ENCODE peak calls at places on chromosome 13, in four cellular contexts. One of them, this sample, is unnamed.

GRCh38 chr13:20546559-20546958 is 20.4 kb upstream of the IFT88 start:
- DNase-seq in GM12891: no peak
- DNase-seq in GM12878: no peak
- DNase-seq in K562: no peak
- DNase-seq in this sample: peak

GRCh38 chr13:44273991-44274810 is 99.4 kb upstream of the SERP2 start:
- DNase-seq in K562: no peak
- DNase-seq in GM12878: no peak
- DNase-seq in GM12891: peak
- DNase-seq in this sample: no peak

GRCh38 chr13:104085611-104086010 is 1019.4 kb upstream of the SLC10A2 start:
- DNase-seq in GM12878: no peak
- DNase-seq in GM12891: no peak
- DNase-seq in K562: no peak
- DNase-seq in this sample: no peak

GRCh38 chr13:35917252-35917941 is 213.8 kb downstream of the DCLK1 start:
- DNase-seq in K562: no peak
- DNase-seq in GM12878: no peak
- DNase-seq in GM12891: no peak
- DNase-seq in this sample: no peak

GRCh38 chr13:109783815-109784589 is 2.4 kb downstream of the IRS2 start:
- DNase-seq in GM12891: no peak
- DNase-seq in GM12878: no peak
- DNase-seq in K562: no peak
- DNase-seq in this sample: no peak

GRCh38 chr13:61954092-61954491 is 538.4 kb upstream of the PCDH20 start:
- DNase-seq in K562: no peak
- DNase-seq in GM12891: no peak
- DNase-seq in GM12878: no peak
- DNase-seq in this sample: no peak

GRCh38 chr13:78608705-78609463 is 5.5 kb upstream of the POU4F1 start:
- DNase-seq in GM12891: no peak
- DNase-seq in K562: no peak
- DNase-seq in GM12878: no peak
- DNase-seq in this sample: no peak

GRCh38 chr13:102651892-102652291 is 43.0 kb downstream of the METTL21C start:
- DNase-seq in GM12891: no peak
- DNase-seq in K562: no peak
- DNase-seq in GM12878: no peak
- DNase-seq in this sample: no peak

GRCh38 chr13:105627270-105627669 is 908.2 kb downstream of the EFNB2 start:
- DNase-seq in GM12891: no peak
- DNase-seq in K562: no peak
- DNase-seq in GM12878: no peak
- DNase-seq in this sample: no peak

GRCh38 chr13:47708386-47708785 is 292.7 kb downstream of the SUCLA2 start:
- DNase-seq in GM12878: no peak
- DNase-seq in GM12891: no peak
- DNase-seq in K562: no peak
- DNase-seq in this sample: no peak

GRCh38 chr13:86830046-86830445 is 841.1 kb upstream of the SLITRK5 start:
- DNase-seq in GM12878: no peak
- DNase-seq in K562: no peak
- DNase-seq in GM12891: no peak
- DNase-seq in this sample: no peak

GRCh38 chr13:112871742-112872141 is 97.3 kb upstream of the MCF2L start:
- DNase-seq in K562: no peak
- DNase-seq in GM12891: no peak
- DNase-seq in GM12878: no peak
- DNase-seq in this sample: no peak

GRCh38 chr13:112876305-112877000 is 92.6 kb upstream of the MCF2L start:
- DNase-seq in K562: no peak
- DNase-seq in GM12891: no peak
- DNase-seq in GM12878: no peak
- DNase-seq in this sample: no peak

GRCh38 chr13:112874751-112875300 is 94.2 kb upstream of the MCF2L start:
- DNase-seq in K562: no peak
- DNase-seq in GM12891: no peak
- DNase-seq in GM12878: no peak
- DNase-seq in this sample: no peak

GRCh38 chr13:112875627-112876026 is 93.4 kb upstream of the MCF2L start:
- DNase-seq in K562: no peak
- DNase-seq in GM12878: no peak
- DNase-seq in GM12891: no peak
- DNase-seq in this sample: no peak

DNA sequence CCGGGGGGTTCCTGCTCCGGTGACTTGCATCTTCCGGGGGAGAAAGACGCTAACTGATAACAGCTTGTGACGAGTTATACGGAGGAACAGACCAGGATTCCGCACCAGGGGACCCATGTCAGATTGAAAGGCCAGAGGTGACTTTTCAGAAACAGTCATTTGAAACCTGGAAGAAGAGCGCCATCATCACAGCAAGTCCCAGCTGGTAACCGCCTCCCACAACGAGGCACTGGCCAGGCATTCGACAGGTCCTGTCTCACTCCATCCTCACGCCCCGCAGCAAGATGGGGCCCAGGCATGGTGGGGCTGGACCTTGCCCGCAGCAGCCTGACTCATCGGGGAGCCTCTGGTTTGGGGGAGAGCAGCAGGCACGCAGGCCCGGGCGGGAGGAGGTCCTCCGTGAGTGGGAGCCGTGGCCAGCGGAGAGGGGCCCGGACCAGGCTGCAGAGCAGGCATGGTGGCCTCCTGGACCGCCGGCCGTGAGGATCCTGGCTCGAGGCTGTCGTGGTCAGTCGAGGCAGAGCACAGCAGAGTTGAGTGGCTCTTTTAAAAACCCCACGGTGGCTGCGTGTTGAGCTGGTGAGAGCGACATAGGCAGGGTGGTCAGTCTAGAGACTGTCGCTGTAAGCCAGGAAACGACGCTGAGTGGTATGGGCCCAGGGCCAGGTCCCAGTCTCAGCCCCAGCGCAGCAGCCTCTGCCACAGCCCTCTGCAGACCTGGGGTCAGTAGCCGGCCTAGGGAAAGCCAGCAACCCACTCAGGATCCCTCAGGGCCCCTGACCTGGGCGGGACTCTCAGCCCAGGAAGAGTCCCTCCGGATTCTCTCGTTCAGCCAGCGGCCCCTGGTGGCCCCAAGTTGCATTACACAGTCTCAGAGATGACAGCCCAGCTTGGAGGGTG is 94.9 kb upstream of the MCF2L start:
- DNase-seq in GM12891: peak
- DNase-seq in K562: peak
- DNase-seq in GM12878: no peak
- DNase-seq in this sample: peak
- TF ChIP-seq SPI1 in GM12891: no peak
- TF ChIP-seq SPI1 in K562: no peak
- TF ChIP-seq SPI1 in GM12878: no peak
- TF ChIP-seq SPI1 in this sample: no peak

GRCh38 chr13:38535271-38535670 is 151.6 kb upstream of the FREM2 start:
- DNase-seq in GM12891: no peak
- DNase-seq in GM12878: no peak
- DNase-seq in K562: no peak
- DNase-seq in this sample: no peak
- TF ChIP-seq SPI1 in GM12891: no peak
- TF ChIP-seq SPI1 in GM12878: no peak
- TF ChIP-seq SPI1 in K562: no peak
- TF ChIP-seq SPI1 in this sample: no peak

DNA sequence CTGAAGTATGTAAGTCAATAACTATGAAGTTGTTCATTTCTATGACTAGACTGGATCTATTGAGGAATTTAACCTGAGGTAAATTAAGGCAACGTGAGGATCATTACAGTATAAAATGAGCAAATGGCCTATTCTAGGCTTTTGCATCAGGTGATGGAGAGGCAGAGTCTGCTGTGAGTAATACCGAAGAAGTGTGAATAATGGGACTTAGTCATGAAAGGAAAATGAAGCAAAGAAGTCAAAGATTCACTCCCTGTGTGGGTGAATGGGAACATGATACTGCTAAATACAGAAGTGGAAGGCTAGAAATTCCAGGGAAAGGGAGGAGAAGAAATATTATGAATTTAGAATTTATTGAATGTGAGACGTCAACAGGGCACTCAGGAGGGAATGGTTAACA is 774.1 kb downstream of the LIG4 start:
- DNase-seq in GM12878: no peak
- DNase-seq in K562: no peak
- DNase-seq in GM12891: no peak
- DNase-seq in this sample: no peak
- TF ChIP-seq SPI1 in GM12878: no peak
- TF ChIP-seq SPI1 in K562: no peak
- TF ChIP-seq SPI1 in GM12891: no peak
- TF ChIP-seq SPI1 in this sample: no peak

GRCh38 chr13:112840472-112841302 is 128.3 kb upstream of the MCF2L start:
- DNase-seq in K562: no peak
- DNase-seq in GM12891: no peak
- DNase-seq in GM12878: no peak
- DNase-seq in this sample: no peak
- TF ChIP-seq SPI1 in K562: no peak
- TF ChIP-seq SPI1 in GM12891: no peak
- TF ChIP-seq SPI1 in GM12878: no peak
- TF ChIP-seq SPI1 in this sample: no peak

GRCh38 chr13:29908917-29909755 is 58.7 kb upstream of the UBL3 start:
- DNase-seq in K562: no peak
- DNase-seq in GM12878: no peak
- DNase-seq in GM12891: no peak
- DNase-seq in this sample: no peak

GRCh38 chr13:29911781-29912478 is 61.5 kb upstream of the UBL3 start:
- DNase-seq in GM12891: no peak
- DNase-seq in GM12878: no peak
- DNase-seq in K562: no peak
- DNase-seq in this sample: no peak

GRCh38 chr13:29907670-29908069 is 57.3 kb upstream of the UBL3 start:
- DNase-seq in GM12878: no peak
- DNase-seq in K562: no peak
- DNase-seq in GM12891: no peak
- DNase-seq in this sample: no peak

GRCh38 chr13:29908411-29908810 is 58.0 kb upstream of the UBL3 start:
- DNase-seq in K562: no peak
- DNase-seq in GM12891: no peak
- DNase-seq in GM12878: no peak
- DNase-seq in this sample: no peak

GRCh38 chr13:29909975-29910674 is 59.7 kb upstream of the UBL3 start:
- DNase-seq in K562: no peak
- DNase-seq in GM12878: no peak
- DNase-seq in GM12891: no peak
- DNase-seq in this sample: no peak
- TF ChIP-seq SPI1 in K562: no peak
- TF ChIP-seq SPI1 in GM12878: no peak
- TF ChIP-seq SPI1 in GM12891: no peak
- TF ChIP-seq SPI1 in this sample: no peak

This sample was measured in HL-60.